ENCODE peak calls at places on chromosomes 7 and 10, in five cellular contexts. J, U, Y, S and N are unnamed samples.

GRCh38 chr10:83657487-83657886 is 481.8 kb upstream of the GHITM start:
- DNase-seq in J (no peak), U (no peak), Y (no peak), S (no peak), N (no peak)

GRCh38 chr10:78579586-78579985 is 489.2 kb upstream of the ZMIZ1 start:
- DNase-seq in J (no peak), U (peak), Y (no peak), S (no peak), N (no peak)

GRCh38 chr7:123727071-123727837 is 21.5 kb downstream of the WASL start:
- DNase-seq in J (no peak), U (no peak), Y (peak), S (no peak), N (peak)

GRCh38 chr7:98398567-98399372 is 2.1 kb downstream of the BAIAP2L1 start:
- DNase-seq in J (no peak), U (no peak), Y (no peak), S (no peak), N (no peak)

GRCh38 chr7:8261711-8262695 is at the start of gene ICA1:
- DNase-seq in J (peak), U (peak), Y (no peak), S (peak), N (peak)

GRCh38 chr10:89845541-89846275 is 144.3 kb downstream of the KIF20B start:
- DNase-seq in J (no peak), U (no peak), Y (peak), S (no peak), N (no peak)

GRCh38 chr7:83347836-83348482 is 185.3 kb upstream of the PCLO start:
- DNase-seq in J (no peak), U (no peak), Y (peak), S (peak), N (no peak)

GRCh38 chr7:92517626-92518025 is 10.7 kb downstream of the PEX1 start:
- DNase-seq in J (no peak), U (no peak), Y (peak), S (no peak), N (no peak)

GRCh38 chr10:96400465-96400864 is 41.7 kb upstream of the OPALIN start:
- DNase-seq in J (no peak), U (no peak), Y (no peak), S (no peak), N (no peak)

GRCh38 chr10:16116404-16117304 is 256.3 kb upstream of the MINDY3 start:
- DNase-seq in J (no peak), U (no peak), Y (no peak), S (no peak), N (peak)

GRCh38 chr7:137975223-137975622 is 26.7 kb downstream of the CREB3L2 start:
- DNase-seq in J (no peak), U (peak), Y (peak), S (no peak), N (no peak)

GRCh38 chr10:22043327-22043633 is 39.8 kb upstream of the DNAJC1 start:
- DNase-seq in J (no peak), U (no peak), Y (no peak), S (no peak), N (no peak)

GRCh38 chr7:22729180-22729579 is 2.2 kb downstream of the IL6 start:
- DNase-seq in J (no peak), U (no peak), Y (peak), S (no peak), N (no peak)

GRCh38 chr10:69898524-69898923 is 96.8 kb downstream of the COL13A1 start:
- DNase-seq in J (no peak), U (no peak), Y (no peak), S (peak), N (no peak)

GRCh38 chr10:34650156-34650555 is 164.9 kb downstream of the PARD3 start:
- DNase-seq in J (no peak), U (no peak), Y (no peak), S (no peak), N (peak)

GRCh38 chr10:110834622-110835219 is 37.0 kb upstream of the PDCD4 start:
- DNase-seq in J (no peak), U (peak), Y (no peak), S (peak), N (peak)
- TF ChIP-seq POLR2A in J (no peak), U (no peak), Y (no peak), S (no peak), N (no peak)

GRCh38 chr7:117949232-117949631 is 76.0 kb upstream of the CTTNBP2 start:
- DNase-seq in J (no peak), U (no peak), Y (peak), S (no peak), N (no peak)
- TF ChIP-seq CTCF in J (no peak), U (peak), Y (no peak), S (no peak), N (no peak)

GRCh38 chr7:70721500-70721899 is 410.4 kb upstream of the GALNT17 start:
- DNase-seq in J (no peak), U (no peak), Y (no peak), S (no peak), N (no peak)
- TF ChIP-seq POLR2A in J (no peak), U (no peak), Y (no peak), S (no peak), N (no peak)

GRCh38 chr7:131302876-131303707 is 24.6 kb upstream of the MKLN1 start:
- DNase-seq in J (no peak), U (no peak), Y (peak), S (peak), N (no peak)
- TF ChIP-seq CTCF in J (peak), U (peak), Y (peak), S (peak), N (peak)

GRCh38 chr10:88243847-88244730 is 339.0 kb downstream of the RNLS start:
- DNase-seq in J (no peak), U (peak), Y (peak), S (peak), N (no peak)
- TF ChIP-seq POLR2A in J (no peak), U (no peak), Y (no peak), S (no peak), N (no peak)

GRCh38 chr10:130243015-130243414 is 106.8 kb downstream of the GLRX3 start:
- DNase-seq in J (no peak), U (no peak), Y (no peak), S (no peak), N (peak)
- TF ChIP-seq CTCF in J (no peak), U (no peak), Y (no peak), S (no peak), N (no peak)

GRCh38 chr10:113857210-113857609 is 2.7 kb downstream of the NHLRC2 start:
- DNase-seq in J (no peak), U (no peak), Y (no peak), S (no peak), N (no peak)

GRCh38 chr10:113854019-113854756 is at the start of the genes DCLRE1A and NHLRC2:
- DNase-seq in J (peak), U (peak), Y (peak), S (peak), N (peak)

GRCh38 chr10:113853577-113854018 is 284 bp downstream of the DCLRE1A start:
- DNase-seq in J (peak), U (no peak), Y (peak), S (no peak), N (no peak)

GRCh38 chr10:113856563-113856962 is 2.1 kb downstream of the NHLRC2 start:
- DNase-seq in J (no peak), U (no peak), Y (no peak), S (no peak), N (peak)

DNA sequence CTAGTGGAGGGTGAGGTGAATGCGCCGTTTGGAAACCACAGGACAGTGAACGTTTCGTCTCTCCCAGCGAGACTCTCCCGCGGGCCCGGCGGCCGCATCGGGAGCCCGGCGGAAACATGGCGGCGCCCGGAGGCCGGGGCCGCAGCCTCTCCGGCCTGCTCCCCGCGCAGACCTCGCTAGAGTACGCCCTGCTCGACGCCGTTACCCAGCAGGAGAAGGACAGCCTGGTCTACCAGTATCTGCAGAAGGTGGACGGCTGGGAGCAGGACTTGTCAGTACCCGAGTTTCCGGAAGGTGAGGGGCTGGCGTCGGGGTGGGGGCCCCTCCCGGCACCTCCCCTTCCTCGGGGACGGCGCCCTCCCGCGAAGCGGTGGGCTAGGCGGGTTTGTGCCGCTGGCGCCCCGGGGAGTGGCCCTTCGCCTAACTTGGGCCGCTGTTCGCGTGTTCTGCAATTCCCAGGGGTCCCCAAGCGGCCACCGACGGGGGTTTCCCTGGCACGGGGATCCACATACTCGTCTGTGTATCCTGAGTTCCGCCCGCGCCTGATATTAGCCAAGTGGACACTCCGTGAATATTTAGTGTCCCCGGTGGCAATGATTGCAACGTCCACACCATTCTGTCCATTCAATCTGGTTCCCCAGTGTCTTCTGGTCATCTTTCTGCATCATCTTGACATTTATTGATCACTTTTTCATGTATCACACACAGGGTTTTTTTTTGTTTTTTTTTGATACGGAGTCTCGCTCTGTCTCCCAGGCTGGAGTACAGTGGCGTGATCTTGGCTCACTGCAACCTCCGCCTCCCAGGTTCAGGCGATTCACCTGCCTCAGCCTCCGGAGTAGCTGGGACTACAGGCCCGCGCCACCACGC is 531 bp downstream of the NHLRC2 start:
- DNase-seq in J (peak), U (peak), Y (peak), S (peak), N (peak)
- TF ChIP-seq POLR2A in J (no peak), U (no peak), Y (peak), S (peak), N (peak)

GRCh38 chr10:71217266-71218045 is 5.1 kb downstream of the UNC5B start:
- DNase-seq in J (no peak), U (peak), Y (no peak), S (no peak), N (no peak)
- TF ChIP-seq CTCF in J (no peak), U (no peak), Y (no peak), S (no peak), N (no peak)